ENCODE peak calls at places on chromosomes 12 and 14, in four cellular contexts. N, I, G and L are unnamed samples.

GRCh38 chr12:88251798-88252197 is 109.7 kb downstream of the TMTC3 start:
- DNase-seq in N (no peak), I (no peak), G (no peak), L (no peak)

GRCh38 chr12:57276935-57277563 is 26.1 kb upstream of the STAC3 start:
- DNase-seq in N (no peak), I (peak), G (peak), L (peak)

GRCh38 chr12:88298014-88298682 is 156.0 kb downstream of the TMTC3 start:
- DNase-seq in N (no peak), I (no peak), G (no peak), L (peak)

GRCh38 chr14:73424453-73424852 is 33.9 kb downstream of the NUMB start:
- DNase-seq in N (no peak), I (no peak), G (peak), L (peak)

GRCh38 chr12:79006306-79006705 is 141.7 kb downstream of the SYT1 start:
- DNase-seq in N (no peak), I (no peak), G (peak), L (no peak)

GRCh38 chr12:46264057-46264456 is 4.8 kb downstream of the SLC38A1 start:
- DNase-seq in N (no peak), I (no peak), G (peak), L (no peak)

GRCh38 chr12:80269953-80270552 is 170.7 kb downstream of the OTOGL start:
- DNase-seq in N (no peak), I (peak), G (peak), L (peak)

GRCh38 chr12:93950321-93950720 is 198.1 kb upstream of the PLXNC1 start:
- DNase-seq in N (no peak), I (no peak), G (no peak), L (no peak)

GRCh38 chr12:130658561-130658960 is 57.5 kb downstream of the RIMBP2 start:
- DNase-seq in N (no peak), I (no peak), G (no peak), L (no peak)

GRCh38 chr12:51970904-51971646 is 19.6 kb downstream of the ACVR1B start:
- DNase-seq in N (no peak), I (peak), G (peak), L (peak)
- H3K4me3 ChIP-seq in N (no peak), I (no peak), G (no peak), L (no peak)

GRCh38 chr12:116060765-116061164 is 216.7 kb downstream of the MED13L start:
- DNase-seq in N (no peak), I (no peak), G (peak), L (no peak)
- H3K4me3 ChIP-seq in N (no peak), I (no peak), G (no peak), L (no peak)

DNA sequence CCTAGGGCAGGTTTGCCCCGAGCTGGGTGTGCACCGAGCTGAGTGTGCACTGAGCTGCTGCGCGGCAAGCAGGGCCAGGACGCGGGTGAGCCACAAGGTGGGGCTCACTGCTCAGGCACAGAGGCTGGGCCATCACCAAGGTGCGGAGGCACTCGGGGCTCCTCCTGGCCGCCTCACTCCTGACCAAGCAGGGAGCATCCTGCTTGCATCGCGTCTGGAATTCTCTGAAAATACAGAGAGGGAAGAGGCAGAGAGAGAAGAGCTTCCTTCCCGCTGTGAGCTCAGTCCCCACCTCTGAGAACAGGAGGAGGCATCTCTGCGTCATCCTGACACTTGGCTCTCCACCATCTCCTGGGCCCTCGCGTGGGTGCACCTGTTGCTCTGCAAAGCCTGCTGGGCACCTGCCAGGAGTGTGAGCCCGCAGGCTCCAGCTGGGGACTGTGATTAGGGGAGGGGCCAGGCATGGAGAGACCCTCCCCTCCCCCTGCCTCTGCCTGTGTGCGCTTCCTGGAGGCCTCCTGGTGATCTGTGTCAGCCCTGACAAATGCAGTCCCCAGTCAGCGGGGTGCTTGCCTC is 116.3 kb downstream of the GLT1D1 start:
- DNase-seq in N (no peak), I (peak), G (peak), L (no peak)
- H3K4me3 ChIP-seq in N (no peak), I (peak), G (no peak), L (no peak)

DNA sequence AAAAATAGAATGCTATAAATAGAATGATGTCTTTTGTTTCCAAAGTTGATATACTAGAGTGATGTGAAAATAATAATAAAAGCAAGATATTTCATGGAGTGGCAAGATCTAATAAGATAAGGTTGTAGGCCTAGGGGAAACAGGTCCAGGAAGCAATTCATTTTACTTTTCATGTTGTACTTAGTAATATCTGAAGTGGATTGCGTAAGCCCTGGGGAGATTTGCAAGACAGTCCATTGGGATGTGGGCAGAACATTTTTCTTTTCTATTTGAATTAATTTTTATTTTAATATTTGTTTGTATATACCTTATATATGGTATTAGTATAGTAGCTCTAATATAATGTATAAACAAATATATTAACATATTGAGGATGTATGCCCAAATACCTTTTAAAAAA is 7.5 kb downstream of the NUBPL start:
- DNase-seq in N (no peak), I (no peak), G (peak), L (peak)
- H3K4me3 ChIP-seq in N (no peak), I (no peak), G (no peak), L (no peak)

GRCh38 chr14:24092960-24093900 is 881 bp upstream of the PCK2 start:
- DNase-seq in N (peak), I (no peak), G (no peak), L (no peak)
- H3K4me3 ChIP-seq in N (peak), I (peak), G (peak), L (peak)